ENCODE peak calls at places on chromosomes 6 and 20, in ten cellular contexts. One of them, this sample, is unnamed.

GRCh38 chr6:31058128-31058894 is 48.0 kb downstream of the MUC22 start:
- DNase-seq in AG04450: peak; percentile 87
- DNase-seq in PC-9: peak; percentile 40
- DNase-seq in right cardiac atrium: no peak
- DNase-seq in GM23248: peak; percentile 96
- DNase-seq in upper lobe of right lung: no peak
- DNase-seq in cardiac muscle cell: peak; percentile 28
- DNase-seq in prostate gland: no peak
- DNase-seq in AG04449: peak; percentile 79
- DNase-seq in naive thymus-derived CD4-positive, alpha-beta T cell: no peak
- DNase-seq in this sample: no peak

GRCh38 chr20:14561733-14562132 is 224.3 kb upstream of the FLRT3 start:
- DNase-seq in right cardiac atrium: no peak
- DNase-seq in naive thymus-derived CD4-positive, alpha-beta T cell: no peak
- DNase-seq in upper lobe of right lung: no peak
- DNase-seq in AG04450: peak; percentile 27
- DNase-seq in cardiac muscle cell: no peak
- DNase-seq in PC-9: no peak
- DNase-seq in GM23248: peak; percentile 61
- DNase-seq in AG04449: peak; percentile 40
- DNase-seq in prostate gland: no peak
- DNase-seq in this sample: no peak

GRCh38 chr6:7008451-7008988 is 99.2 kb upstream of the RREB1 start:
- DNase-seq in PC-9: peak; percentile 41
- DNase-seq in prostate gland: no peak
- DNase-seq in AG04449: no peak
- DNase-seq in naive thymus-derived CD4-positive, alpha-beta T cell: no peak
- DNase-seq in cardiac muscle cell: no peak
- DNase-seq in upper lobe of right lung: no peak
- DNase-seq in AG04450: no peak
- DNase-seq in right cardiac atrium: no peak
- DNase-seq in GM23248: no peak
- DNase-seq in this sample: no peak

GRCh38 chr20:60569116-60569515 is 610.9 kb downstream of the CDH26 start:
- DNase-seq in GM23248: no peak
- DNase-seq in AG04449: no peak
- DNase-seq in naive thymus-derived CD4-positive, alpha-beta T cell: no peak
- DNase-seq in right cardiac atrium: no peak
- DNase-seq in PC-9: no peak
- DNase-seq in cardiac muscle cell: no peak
- DNase-seq in prostate gland: no peak
- DNase-seq in upper lobe of right lung: no peak
- DNase-seq in AG04450: no peak
- DNase-seq in this sample: no peak

GRCh38 chr6:70956451-70957283 is at the start of gene B3GAT2:
- DNase-seq in GM23248: peak; percentile 52
- DNase-seq in right cardiac atrium: peak; percentile 61
- DNase-seq in AG04450: no peak
- DNase-seq in naive thymus-derived CD4-positive, alpha-beta T cell: no peak
- DNase-seq in upper lobe of right lung: peak; percentile 67
- DNase-seq in prostate gland: peak; percentile 7
- DNase-seq in AG04449: no peak
- DNase-seq in PC-9: no peak
- DNase-seq in cardiac muscle cell: peak; percentile 50
- DNase-seq in this sample: peak; percentile 16

GRCh38 chr20:36339646-36340592 is 33.8 kb downstream of the DLGAP4 start:
- DNase-seq in AG04450: no peak
- DNase-seq in upper lobe of right lung: no peak
- DNase-seq in right cardiac atrium: no peak
- DNase-seq in AG04449: no peak
- DNase-seq in naive thymus-derived CD4-positive, alpha-beta T cell: no peak
- DNase-seq in GM23248: no peak
- DNase-seq in cardiac muscle cell: no peak
- DNase-seq in PC-9: no peak
- DNase-seq in prostate gland: no peak
- DNase-seq in this sample: no peak

GRCh38 chr20:10784337-10785183 is 110.8 kb upstream of the JAG1 start:
- DNase-seq in cardiac muscle cell: no peak
- DNase-seq in naive thymus-derived CD4-positive, alpha-beta T cell: no peak
- DNase-seq in AG04450: no peak
- DNase-seq in AG04449: no peak
- DNase-seq in right cardiac atrium: no peak
- DNase-seq in upper lobe of right lung: no peak
- DNase-seq in prostate gland: no peak
- DNase-seq in PC-9: no peak
- DNase-seq in GM23248: no peak
- DNase-seq in this sample: no peak

GRCh38 chr20:39879296-39879695 is 809.7 kb downstream of the MAFB start:
- DNase-seq in PC-9: no peak
- DNase-seq in cardiac muscle cell: no peak
- DNase-seq in right cardiac atrium: no peak
- DNase-seq in AG04449: no peak
- DNase-seq in upper lobe of right lung: no peak
- DNase-seq in AG04450: no peak
- DNase-seq in prostate gland: no peak
- DNase-seq in naive thymus-derived CD4-positive, alpha-beta T cell: no peak
- DNase-seq in GM23248: peak; percentile 50
- DNase-seq in this sample: no peak

GRCh38 chr6:25713802-25714201 is 40.7 kb upstream of the SLC17A4 start:
- DNase-seq in upper lobe of right lung: no peak
- DNase-seq in right cardiac atrium: no peak
- DNase-seq in GM23248: peak; percentile 16
- DNase-seq in cardiac muscle cell: no peak
- DNase-seq in naive thymus-derived CD4-positive, alpha-beta T cell: no peak
- DNase-seq in PC-9: no peak
- DNase-seq in AG04450: no peak
- DNase-seq in prostate gland: no peak
- DNase-seq in AG04449: no peak
- DNase-seq in this sample: no peak

GRCh38 chr6:139325003-139325600 is 33.3 kb upstream of the TXLNB start:
- DNase-seq in AG04450: no peak
- DNase-seq in GM23248: no peak
- DNase-seq in AG04449: no peak
- DNase-seq in naive thymus-derived CD4-positive, alpha-beta T cell: no peak
- DNase-seq in PC-9: no peak
- DNase-seq in upper lobe of right lung: no peak
- DNase-seq in cardiac muscle cell: no peak
- DNase-seq in right cardiac atrium: no peak
- DNase-seq in prostate gland: no peak
- DNase-seq in this sample: no peak

GRCh38 chr20:51313275-51313898 is 229.1 kb downstream of the NFATC2 start:
- DNase-seq in cardiac muscle cell: no peak
- DNase-seq in prostate gland: no peak
- DNase-seq in GM23248: peak; percentile 14
- DNase-seq in naive thymus-derived CD4-positive, alpha-beta T cell: no peak
- DNase-seq in upper lobe of right lung: no peak
- DNase-seq in right cardiac atrium: no peak
- DNase-seq in AG04449: no peak
- DNase-seq in AG04450: no peak
- DNase-seq in PC-9: no peak
- DNase-seq in this sample: no peak

GRCh38 chr6:137743493-137743892 is 123.6 kb upstream of the TNFAIP3 start:
- DNase-seq in prostate gland: no peak
- DNase-seq in AG04450: no peak
- DNase-seq in GM23248: no peak
- DNase-seq in right cardiac atrium: no peak
- DNase-seq in upper lobe of right lung: no peak
- DNase-seq in AG04449: no peak
- DNase-seq in cardiac muscle cell: no peak
- DNase-seq in PC-9: peak; percentile 35
- DNase-seq in naive thymus-derived CD4-positive, alpha-beta T cell: no peak
- DNase-seq in this sample: no peak

GRCh38 chr20:63825331-63826118 is 5.5 kb downstream of the ZBTB46 start:
- DNase-seq in AG04449: no peak
- DNase-seq in right cardiac atrium: no peak
- DNase-seq in AG04450: no peak
- DNase-seq in naive thymus-derived CD4-positive, alpha-beta T cell: no peak
- DNase-seq in GM23248: no peak
- DNase-seq in PC-9: no peak
- DNase-seq in cardiac muscle cell: no peak
- DNase-seq in upper lobe of right lung: no peak
- DNase-seq in prostate gland: no peak
- DNase-seq in this sample: no peak

GRCh38 chr20:63823691-63824311 is 7.3 kb downstream of the ZBTB46 start:
- DNase-seq in AG04449: no peak
- DNase-seq in upper lobe of right lung: no peak
- DNase-seq in right cardiac atrium: no peak
- DNase-seq in prostate gland: no peak
- DNase-seq in naive thymus-derived CD4-positive, alpha-beta T cell: no peak
- DNase-seq in AG04450: no peak
- DNase-seq in PC-9: no peak
- DNase-seq in cardiac muscle cell: no peak
- DNase-seq in GM23248: no peak
- DNase-seq in this sample: no peak

GRCh38 chr20:63819224-63819917 is 11.7 kb downstream of the ZBTB46 start:
- DNase-seq in upper lobe of right lung: no peak
- DNase-seq in prostate gland: no peak
- DNase-seq in GM23248: peak; percentile 69
- DNase-seq in right cardiac atrium: peak; percentile 74
- DNase-seq in cardiac muscle cell: no peak
- DNase-seq in AG04449: no peak
- DNase-seq in PC-9: no peak
- DNase-seq in naive thymus-derived CD4-positive, alpha-beta T cell: no peak
- DNase-seq in AG04450: no peak
- DNase-seq in this sample: no peak

GRCh38 chr20:63821824-63822223 is 9.2 kb downstream of the ZBTB46 start:
- DNase-seq in AG04450: no peak
- DNase-seq in GM23248: no peak
- DNase-seq in PC-9: no peak
- DNase-seq in AG04449: no peak
- DNase-seq in cardiac muscle cell: no peak
- DNase-seq in prostate gland: no peak
- DNase-seq in right cardiac atrium: no peak
- DNase-seq in naive thymus-derived CD4-positive, alpha-beta T cell: no peak
- DNase-seq in upper lobe of right lung: no peak
- DNase-seq in this sample: no peak

GRCh38 chr20:63822276-63822696 is 8.8 kb downstream of the ZBTB46 start:
- DNase-seq in right cardiac atrium: no peak
- DNase-seq in GM23248: no peak
- DNase-seq in upper lobe of right lung: no peak
- DNase-seq in AG04450: no peak
- DNase-seq in AG04449: no peak
- DNase-seq in prostate gland: no peak
- DNase-seq in naive thymus-derived CD4-positive, alpha-beta T cell: no peak
- DNase-seq in cardiac muscle cell: no peak
- DNase-seq in PC-9: no peak
- DNase-seq in this sample: peak; percentile 48
- H3K4me3 ChIP-seq in right cardiac atrium: no peak overlapping the region
- H3K4me3 ChIP-seq in GM23248: no peak overlapping the region
- H3K4me3 ChIP-seq in upper lobe of right lung: no peak overlapping the region
- H3K4me3 ChIP-seq in AG04450: no peak overlapping the region
- H3K4me3 ChIP-seq in AG04449: no peak overlapping the region
- H3K4me3 ChIP-seq in prostate gland: no peak overlapping the region
- H3K4me3 ChIP-seq in naive thymus-derived CD4-positive, alpha-beta T cell: no peak overlapping the region
- H3K4me3 ChIP-seq in cardiac muscle cell: no peak overlapping the region
- H3K4me3 ChIP-seq in PC-9: no peak overlapping the region
- H3K4me3 ChIP-seq in this sample: no peak overlapping the region

DNA sequence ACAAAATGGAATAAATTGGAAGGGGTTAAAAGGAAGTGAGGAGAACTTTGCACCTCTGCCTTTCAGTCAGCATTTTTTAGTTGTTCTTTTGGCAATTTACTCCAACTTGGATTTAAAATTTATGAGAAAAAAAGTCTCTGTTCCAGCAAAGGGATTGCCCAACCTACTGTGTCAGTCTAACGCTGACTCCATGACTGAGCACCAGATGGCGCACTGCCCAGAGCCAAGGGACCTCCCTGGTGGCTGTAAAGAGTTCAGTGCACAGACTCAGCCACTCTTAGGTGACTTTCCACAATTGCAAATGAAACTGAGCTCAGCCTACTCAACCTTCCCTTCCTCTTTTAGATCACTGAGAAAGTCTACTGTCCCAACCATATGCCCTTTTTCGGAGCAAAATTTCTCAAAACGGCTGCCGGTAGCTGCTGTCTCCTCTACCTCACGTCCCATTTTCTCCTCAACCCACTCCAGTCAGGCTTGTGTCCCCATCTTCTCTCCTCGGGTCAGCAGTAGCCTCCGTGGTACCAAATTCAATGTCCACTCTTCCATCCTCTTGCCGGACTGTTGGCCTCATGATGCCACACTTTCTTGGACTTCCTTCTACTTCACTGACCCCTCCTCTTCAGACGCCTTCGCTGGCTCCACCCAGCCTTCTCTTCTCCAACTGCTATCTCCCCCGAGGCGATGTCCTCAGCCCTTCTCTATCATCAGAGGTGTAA is 38.7 kb downstream of the GSTA2 start:
- DNase-seq in AG04450: no peak
- DNase-seq in prostate gland: peak; percentile 44
- DNase-seq in AG04449: no peak
- DNase-seq in naive thymus-derived CD4-positive, alpha-beta T cell: peak; percentile 14
- DNase-seq in PC-9: peak; percentile 39
- DNase-seq in GM23248: peak; percentile 88
- DNase-seq in right cardiac atrium: peak; percentile 95
- DNase-seq in cardiac muscle cell: peak; percentile 71
- DNase-seq in upper lobe of right lung: peak; percentile 87
- DNase-seq in this sample: peak; percentile 94
- H3K4me3 ChIP-seq in AG04450: no peak overlapping the region
- H3K4me3 ChIP-seq in prostate gland: no peak overlapping the region
- H3K4me3 ChIP-seq in AG04449: no peak overlapping the region
- H3K4me3 ChIP-seq in naive thymus-derived CD4-positive, alpha-beta T cell: no peak overlapping the region
- H3K4me3 ChIP-seq in PC-9: no peak overlapping the region
- H3K4me3 ChIP-seq in GM23248: no peak overlapping the region
- H3K4me3 ChIP-seq in right cardiac atrium: no peak overlapping the region
- H3K4me3 ChIP-seq in cardiac muscle cell: no peak overlapping the region
- H3K4me3 ChIP-seq in upper lobe of right lung: no peak overlapping the region
- H3K4me3 ChIP-seq in this sample: no peak overlapping the region

GRCh38 chr6:88538130-88538706 is 372.1 kb upstream of the CNR1 start:
- DNase-seq in upper lobe of right lung: no peak
- DNase-seq in naive thymus-derived CD4-positive, alpha-beta T cell: no peak
- DNase-seq in AG04450: no peak
- DNase-seq in GM23248: peak; percentile 20
- DNase-seq in prostate gland: no peak
- DNase-seq in PC-9: no peak
- DNase-seq in cardiac muscle cell: peak; percentile 74
- DNase-seq in AG04449: no peak
- DNase-seq in right cardiac atrium: no peak
- DNase-seq in this sample: no peak
- H3K4me3 ChIP-seq in upper lobe of right lung: no peak overlapping the region
- H3K4me3 ChIP-seq in naive thymus-derived CD4-positive, alpha-beta T cell: no peak overlapping the region
- H3K4me3 ChIP-seq in AG04450: no peak overlapping the region
- H3K4me3 ChIP-seq in GM23248: no peak overlapping the region
- H3K4me3 ChIP-seq in prostate gland: no peak overlapping the region
- H3K4me3 ChIP-seq in PC-9: no peak overlapping the region
- H3K4me3 ChIP-seq in cardiac muscle cell: no peak overlapping the region
- H3K4me3 ChIP-seq in AG04449: no peak overlapping the region
- H3K4me3 ChIP-seq in right cardiac atrium: no peak overlapping the region
- H3K4me3 ChIP-seq in this sample: no peak overlapping the region

DNA sequence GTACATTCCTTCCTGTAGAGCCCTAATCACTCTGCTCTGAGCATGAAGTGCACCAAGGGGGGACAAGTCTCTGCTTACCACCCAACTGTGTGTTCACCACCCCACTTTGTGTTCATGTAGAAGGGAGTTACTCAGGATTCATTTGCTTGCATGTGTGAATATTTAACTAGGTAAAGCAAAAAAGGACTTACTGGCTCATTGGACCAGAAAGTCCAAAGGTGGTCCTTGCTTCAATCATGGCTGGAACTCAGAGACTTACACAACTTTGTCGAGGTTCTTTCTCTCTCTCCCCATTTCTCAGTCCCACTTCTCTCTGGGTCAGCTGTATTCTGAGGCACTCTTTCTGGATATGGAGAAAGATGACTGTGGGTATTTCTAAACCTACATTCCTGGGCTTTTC is 4.0 kb downstream of the TMEM200A start:
- DNase-seq in AG04450: no peak
- DNase-seq in PC-9: no peak
- DNase-seq in right cardiac atrium: no peak
- DNase-seq in AG04449: no peak
- DNase-seq in GM23248: no peak
- DNase-seq in upper lobe of right lung: no peak
- DNase-seq in cardiac muscle cell: no peak
- DNase-seq in prostate gland: no peak
- DNase-seq in naive thymus-derived CD4-positive, alpha-beta T cell: no peak
- DNase-seq in this sample: no peak
- H3K4me3 ChIP-seq in AG04450: no peak overlapping the region
- H3K4me3 ChIP-seq in PC-9: no peak overlapping the region
- H3K4me3 ChIP-seq in right cardiac atrium: no peak overlapping the region
- H3K4me3 ChIP-seq in AG04449: no peak overlapping the region
- H3K4me3 ChIP-seq in GM23248: no peak overlapping the region
- H3K4me3 ChIP-seq in upper lobe of right lung: no peak overlapping the region
- H3K4me3 ChIP-seq in cardiac muscle cell: no peak overlapping the region
- H3K4me3 ChIP-seq in prostate gland: no peak overlapping the region
- H3K4me3 ChIP-seq in naive thymus-derived CD4-positive, alpha-beta T cell: no peak overlapping the region
- H3K4me3 ChIP-seq in this sample: no peak overlapping the region

This sample was measured in body of pancreas.